ENCODE peak calls at places on chromosomes 12 and 14, in eight cellular contexts. One of them, this sample, is unnamed.

GRCh38 chr12:81377771-81378170 is 299.9 kb downstream of the ACSS3 start:
- DNase-seq in mucosa of descending colon: no peak
- DNase-seq in left ventricle myocardium inferior: no peak
- DNase-seq in endothelial cell of umbilical vein: no peak
- DNase-seq in progenitor cell of endocrine pancreas: no peak
- DNase-seq in left lung: no peak
- DNase-seq in GM20000: no peak
- DNase-seq in A549: no peak
- DNase-seq in this sample: no peak

GRCh38 chr14:91931478-91932088 is 15.9 kb downstream of the FBLN5 start:
- DNase-seq in mucosa of descending colon: no peak
- DNase-seq in progenitor cell of endocrine pancreas: no peak
- DNase-seq in A549: no peak
- DNase-seq in GM20000: no peak
- DNase-seq in left ventricle myocardium inferior: no peak
- DNase-seq in left lung: no peak
- DNase-seq in endothelial cell of umbilical vein: no peak
- DNase-seq in this sample: no peak

GRCh38 chr12:57101892-57102695 is 9.1 kb downstream of the STAT6 start:
- DNase-seq in endothelial cell of umbilical vein: no peak
- DNase-seq in GM20000: no peak
- DNase-seq in mucosa of descending colon: peak
- DNase-seq in progenitor cell of endocrine pancreas: no peak
- DNase-seq in A549: peak
- DNase-seq in left lung: no peak
- DNase-seq in left ventricle myocardium inferior: no peak
- DNase-seq in this sample: peak

GRCh38 chr12:70005864-70006618 is 181.0 kb downstream of the MYRFL start:
- DNase-seq in mucosa of descending colon: no peak
- DNase-seq in left lung: no peak
- DNase-seq in progenitor cell of endocrine pancreas: no peak
- DNase-seq in left ventricle myocardium inferior: no peak
- DNase-seq in GM20000: no peak
- DNase-seq in A549: no peak
- DNase-seq in endothelial cell of umbilical vein: no peak
- DNase-seq in this sample: no peak

GRCh38 chr12:19757317-19757877 is 318.1 kb downstream of the AEBP2 start:
- DNase-seq in left lung: no peak
- DNase-seq in mucosa of descending colon: no peak
- DNase-seq in GM20000: no peak
- DNase-seq in A549: no peak
- DNase-seq in progenitor cell of endocrine pancreas: no peak
- DNase-seq in endothelial cell of umbilical vein: peak
- DNase-seq in left ventricle myocardium inferior: no peak
- DNase-seq in this sample: no peak

GRCh38 chr12:66049538-66050282 is 80.8 kb downstream of the LLPH start:
- DNase-seq in mucosa of descending colon: no peak
- DNase-seq in endothelial cell of umbilical vein: no peak
- DNase-seq in A549: no peak
- DNase-seq in GM20000: no peak
- DNase-seq in left lung: no peak
- DNase-seq in progenitor cell of endocrine pancreas: no peak
- DNase-seq in left ventricle myocardium inferior: no peak
- DNase-seq in this sample: no peak

GRCh38 chr12:76329606-76330005 is 18.6 kb downstream of the BBS10 start:
- DNase-seq in left lung: no peak
- DNase-seq in left ventricle myocardium inferior: no peak
- DNase-seq in mucosa of descending colon: no peak
- DNase-seq in A549: no peak
- DNase-seq in progenitor cell of endocrine pancreas: no peak
- DNase-seq in GM20000: no peak
- DNase-seq in endothelial cell of umbilical vein: no peak
- DNase-seq in this sample: no peak

GRCh38 chr12:127620956-127621355 is 646.0 kb upstream of the TMEM132C start:
- DNase-seq in A549: no peak
- DNase-seq in progenitor cell of endocrine pancreas: no peak
- DNase-seq in endothelial cell of umbilical vein: no peak
- DNase-seq in GM20000: no peak
- DNase-seq in left ventricle myocardium inferior: no peak
- DNase-seq in left lung: no peak
- DNase-seq in mucosa of descending colon: peak
- DNase-seq in this sample: no peak

GRCh38 chr12:45669093-45669492 is 60.4 kb upstream of the ARID2 start:
- DNase-seq in endothelial cell of umbilical vein: no peak
- DNase-seq in mucosa of descending colon: no peak
- DNase-seq in left ventricle myocardium inferior: no peak
- DNase-seq in progenitor cell of endocrine pancreas: no peak
- DNase-seq in GM20000: peak
- DNase-seq in A549: no peak
- DNase-seq in left lung: no peak
- DNase-seq in this sample: peak

GRCh38 chr12:104384141-104384880 is 72.4 kb upstream of the CHST11 start:
- DNase-seq in A549: no peak
- DNase-seq in endothelial cell of umbilical vein: no peak
- DNase-seq in progenitor cell of endocrine pancreas: no peak
- DNase-seq in left ventricle myocardium inferior: no peak
- DNase-seq in left lung: no peak
- DNase-seq in GM20000: no peak
- DNase-seq in mucosa of descending colon: peak
- DNase-seq in this sample: no peak

GRCh38 chr12:124488520-124488919 is 78.9 kb downstream of the NCOR2 start:
- DNase-seq in mucosa of descending colon: no peak
- DNase-seq in left lung: peak
- DNase-seq in GM20000: no peak
- DNase-seq in A549: no peak
- DNase-seq in endothelial cell of umbilical vein: no peak
- DNase-seq in progenitor cell of endocrine pancreas: no peak
- DNase-seq in left ventricle myocardium inferior: peak
- DNase-seq in this sample: no peak

GRCh38 chr12:6899837-6900519 is 4.6 kb upstream of the LRRC23 start:
- DNase-seq in left ventricle myocardium inferior: peak
- DNase-seq in left lung: no peak
- DNase-seq in A549: no peak
- DNase-seq in GM20000: no peak
- DNase-seq in endothelial cell of umbilical vein: peak
- DNase-seq in mucosa of descending colon: peak
- DNase-seq in progenitor cell of endocrine pancreas: no peak
- DNase-seq in this sample: no peak
- TF ChIP-seq CTCF in left ventricle myocardium inferior: no peak
- TF ChIP-seq CTCF in left lung: no peak
- TF ChIP-seq CTCF in A549: no peak
- TF ChIP-seq CTCF in GM20000: no peak
- TF ChIP-seq CTCF in endothelial cell of umbilical vein: no peak
- TF ChIP-seq CTCF in mucosa of descending colon: no peak
- TF ChIP-seq CTCF in progenitor cell of endocrine pancreas: no peak
- TF ChIP-seq CTCF in this sample: no peak

GRCh38 chr14:59905193-59905592 is 14.8 kb upstream of the LRRC9 start:
- DNase-seq in progenitor cell of endocrine pancreas: no peak
- DNase-seq in mucosa of descending colon: no peak
- DNase-seq in GM20000: no peak
- DNase-seq in left lung: no peak
- DNase-seq in left ventricle myocardium inferior: no peak
- DNase-seq in A549: no peak
- DNase-seq in endothelial cell of umbilical vein: no peak
- DNase-seq in this sample: no peak

GRCh38 chr14:59900536-59900935 is 19.4 kb upstream of the LRRC9 start:
- DNase-seq in endothelial cell of umbilical vein: no peak
- DNase-seq in GM20000: no peak
- DNase-seq in progenitor cell of endocrine pancreas: no peak
- DNase-seq in mucosa of descending colon: no peak
- DNase-seq in left lung: no peak
- DNase-seq in A549: no peak
- DNase-seq in left ventricle myocardium inferior: no peak
- DNase-seq in this sample: no peak

DNA sequence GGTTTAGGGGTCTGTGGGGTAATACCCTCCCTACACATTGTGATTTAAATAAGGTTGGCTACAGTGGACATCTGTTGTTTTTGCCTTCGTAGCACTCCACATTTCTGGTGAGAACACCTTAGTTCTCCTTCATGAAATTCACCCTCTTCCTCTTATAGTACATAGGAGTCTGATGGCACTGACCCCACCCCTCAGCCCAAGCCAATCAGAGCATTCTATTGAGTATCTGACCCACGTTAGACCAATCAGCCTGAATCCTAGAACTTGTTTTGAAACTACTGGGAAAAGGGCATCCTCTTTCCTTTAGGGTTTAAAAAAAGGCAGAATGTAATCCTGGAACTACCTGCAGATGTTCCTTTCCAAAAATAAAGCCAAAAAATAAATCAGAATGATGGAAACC is 15.8 kb upstream of the LRRC9 start:
- DNase-seq in left ventricle myocardium inferior: no peak
- DNase-seq in GM20000: no peak
- DNase-seq in endothelial cell of umbilical vein: no peak
- DNase-seq in left lung: no peak
- DNase-seq in mucosa of descending colon: no peak
- DNase-seq in A549: no peak
- DNase-seq in progenitor cell of endocrine pancreas: no peak
- DNase-seq in this sample: no peak
- TF ChIP-seq CTCF in left ventricle myocardium inferior: no peak
- TF ChIP-seq CTCF in GM20000: no peak
- TF ChIP-seq CTCF in endothelial cell of umbilical vein: no peak
- TF ChIP-seq CTCF in left lung: no peak
- TF ChIP-seq CTCF in mucosa of descending colon: no peak
- TF ChIP-seq CTCF in A549: no peak
- TF ChIP-seq CTCF in progenitor cell of endocrine pancreas: no peak
- TF ChIP-seq CTCF in this sample: no peak

DNA sequence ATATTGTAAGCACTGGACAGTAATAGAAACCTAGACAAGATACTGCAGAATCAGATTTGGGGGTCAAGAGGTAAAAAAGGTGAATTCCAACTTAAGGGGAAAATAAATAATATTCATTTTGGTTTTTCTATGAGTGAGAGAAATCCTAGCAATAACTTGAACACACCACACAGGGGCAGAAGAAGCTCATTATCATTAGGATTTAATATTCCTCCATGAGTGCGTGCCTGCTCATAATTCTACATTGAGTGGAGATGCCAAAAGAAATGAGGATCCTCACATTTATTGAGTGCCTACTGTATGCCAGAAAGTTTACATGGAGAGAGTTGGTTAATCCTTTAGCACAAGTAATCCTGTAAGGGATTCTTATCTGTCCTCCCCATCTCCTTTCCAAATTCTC is 40.5 kb upstream of the C14orf132 start:
- DNase-seq in A549: no peak
- DNase-seq in GM20000: no peak
- DNase-seq in endothelial cell of umbilical vein: no peak
- DNase-seq in left ventricle myocardium inferior: no peak
- DNase-seq in mucosa of descending colon: no peak
- DNase-seq in progenitor cell of endocrine pancreas: no peak
- DNase-seq in left lung: no peak
- DNase-seq in this sample: no peak
- TF ChIP-seq CTCF in A549: peak
- TF ChIP-seq CTCF in GM20000: no peak
- TF ChIP-seq CTCF in endothelial cell of umbilical vein: no peak
- TF ChIP-seq CTCF in left ventricle myocardium inferior: peak
- TF ChIP-seq CTCF in mucosa of descending colon: no peak
- TF ChIP-seq CTCF in progenitor cell of endocrine pancreas: peak
- TF ChIP-seq CTCF in left lung: peak
- TF ChIP-seq CTCF in this sample: no peak

GRCh38 chr12:108570743-108571603 is 8.6 kb downstream of the ISCU start:
- DNase-seq in endothelial cell of umbilical vein: peak
- DNase-seq in GM20000: no peak
- DNase-seq in left ventricle myocardium inferior: no peak
- DNase-seq in left lung: no peak
- DNase-seq in mucosa of descending colon: no peak
- DNase-seq in progenitor cell of endocrine pancreas: no peak
- DNase-seq in A549: no peak
- DNase-seq in this sample: no peak
- TF ChIP-seq CTCF in endothelial cell of umbilical vein: peak
- TF ChIP-seq CTCF in GM20000: peak
- TF ChIP-seq CTCF in left ventricle myocardium inferior: peak
- TF ChIP-seq CTCF in left lung: no peak
- TF ChIP-seq CTCF in mucosa of descending colon: no peak
- TF ChIP-seq CTCF in progenitor cell of endocrine pancreas: peak
- TF ChIP-seq CTCF in A549: peak
- TF ChIP-seq CTCF in this sample: no peak

GRCh38 chr14:99239661-99240092 is 32.3 kb downstream of the BCL11B start:
- DNase-seq in GM20000: no peak
- DNase-seq in A549: no peak
- DNase-seq in left ventricle myocardium inferior: no peak
- DNase-seq in endothelial cell of umbilical vein: no peak
- DNase-seq in mucosa of descending colon: no peak
- DNase-seq in progenitor cell of endocrine pancreas: no peak
- DNase-seq in left lung: no peak
- DNase-seq in this sample: no peak
- TF ChIP-seq CTCF in GM20000: no peak
- TF ChIP-seq CTCF in A549: no peak
- TF ChIP-seq CTCF in left ventricle myocardium inferior: no peak
- TF ChIP-seq CTCF in endothelial cell of umbilical vein: no peak
- TF ChIP-seq CTCF in mucosa of descending colon: no peak
- TF ChIP-seq CTCF in progenitor cell of endocrine pancreas: no peak
- TF ChIP-seq CTCF in left lung: no peak
- TF ChIP-seq CTCF in this sample: no peak

GRCh38 chr12:106025129-106025528 is 113.6 kb downstream of the NUAK1 start:
- DNase-seq in progenitor cell of endocrine pancreas: no peak
- DNase-seq in left lung: no peak
- DNase-seq in mucosa of descending colon: no peak
- DNase-seq in GM20000: no peak
- DNase-seq in left ventricle myocardium inferior: no peak
- DNase-seq in endothelial cell of umbilical vein: no peak
- DNase-seq in A549: no peak
- DNase-seq in this sample: no peak
- TF ChIP-seq CTCF in progenitor cell of endocrine pancreas: no peak
- TF ChIP-seq CTCF in left lung: no peak
- TF ChIP-seq CTCF in mucosa of descending colon: no peak
- TF ChIP-seq CTCF in GM20000: no peak
- TF ChIP-seq CTCF in left ventricle myocardium inferior: no peak
- TF ChIP-seq CTCF in endothelial cell of umbilical vein: no peak
- TF ChIP-seq CTCF in A549: no peak
- TF ChIP-seq CTCF in this sample: no peak

GRCh38 chr14:22991852-22992251 is 9.5 kb upstream of the AJUBA start:
- DNase-seq in mucosa of descending colon: no peak
- DNase-seq in GM20000: no peak
- DNase-seq in progenitor cell of endocrine pancreas: no peak
- DNase-seq in left ventricle myocardium inferior: no peak
- DNase-seq in endothelial cell of umbilical vein: no peak
- DNase-seq in left lung: no peak
- DNase-seq in A549: no peak
- DNase-seq in this sample: no peak

GRCh38 chr14:22996823-22997301 is 13.1 kb downstream of the C14orf93 start:
- DNase-seq in left ventricle myocardium inferior: no peak
- DNase-seq in left lung: no peak
- DNase-seq in A549: no peak
- DNase-seq in mucosa of descending colon: no peak
- DNase-seq in progenitor cell of endocrine pancreas: no peak
- DNase-seq in GM20000: no peak
- DNase-seq in endothelial cell of umbilical vein: no peak
- DNase-seq in this sample: no peak

GRCh38 chr14:22995889-22996611 is 13.7 kb upstream of the AJUBA start:
- DNase-seq in left lung: no peak
- DNase-seq in progenitor cell of endocrine pancreas: no peak
- DNase-seq in mucosa of descending colon: no peak
- DNase-seq in A549: no peak
- DNase-seq in GM20000: no peak
- DNase-seq in left ventricle myocardium inferior: no peak
- DNase-seq in endothelial cell of umbilical vein: no peak
- DNase-seq in this sample: no peak

GRCh38 chr14:22993517-22993916 is 11.2 kb upstream of the AJUBA start:
- DNase-seq in mucosa of descending colon: no peak
- DNase-seq in A549: no peak
- DNase-seq in left lung: no peak
- DNase-seq in GM20000: no peak
- DNase-seq in progenitor cell of endocrine pancreas: no peak
- DNase-seq in endothelial cell of umbilical vein: no peak
- DNase-seq in left ventricle myocardium inferior: no peak
- DNase-seq in this sample: no peak

GRCh38 chr14:22994762-22995275 is 12.5 kb upstream of the AJUBA start:
- DNase-seq in GM20000: peak
- DNase-seq in left ventricle myocardium inferior: no peak
- DNase-seq in A549: peak
- DNase-seq in endothelial cell of umbilical vein: peak
- DNase-seq in progenitor cell of endocrine pancreas: no peak
- DNase-seq in left lung: no peak
- DNase-seq in mucosa of descending colon: no peak
- DNase-seq in this sample: peak
- TF ChIP-seq CTCF in GM20000: peak
- TF ChIP-seq CTCF in left ventricle myocardium inferior: peak
- TF ChIP-seq CTCF in A549: peak
- TF ChIP-seq CTCF in endothelial cell of umbilical vein: peak
- TF ChIP-seq CTCF in progenitor cell of endocrine pancreas: peak
- TF ChIP-seq CTCF in left lung: peak
- TF ChIP-seq CTCF in mucosa of descending colon: no peak
- TF ChIP-seq CTCF in this sample: peak